ENCODE peak calls at places on chromosomes 16 and 17, in five cellular contexts. O is mesendoderm, T is H9, K is H1, R is IMR-90. B is an unnamed sample.

GRCh38 chr17:31722251-31723056 is 136.6 kb downstream of the COPRS start:
- DNase-seq in K (no peak), T (no peak), O (no peak), R (peak; percentile 70), B (no peak)

GRCh38 chr16:50323335-50324011 is 45.3 kb downstream of the BRD7 start:
- DNase-seq in R (peak; percentile 56), O (peak; percentile 21), T (no peak), K (no peak), B (peak; percentile 38)

GRCh38 chr17:49214665-49215360 is 4.3 kb downstream of the ABI3 start:
- DNase-seq in R (no peak), K (no peak), T (no peak), O (no peak), B (no peak)

GRCh38 chr16:83002351-83003334 is 375.9 kb downstream of the CDH13 start:
- DNase-seq in R (peak; percentile 54), O (peak; percentile 7), K (no peak), T (no peak), B (no peak)

GRCh38 chr17:21373034-21373433 is 3.1 kb upstream of the KCNJ12 start:
- DNase-seq in K (no peak), R (no peak), T (no peak), O (no peak), B (no peak)

GRCh38 chr17:64060331-64060730 is 39.9 kb upstream of the ICAM2 start:
- DNase-seq in R (no peak), K (no peak), O (peak; percentile 23), T (no peak), B (no peak)

GRCh38 chr17:44543213-44543904 is 13.9 kb upstream of the FZD2 start:
- DNase-seq in O (peak; percentile 99), T (peak; percentile 95), K (peak; percentile 87), R (peak; percentile 96), B (peak; percentile 97)

GRCh38 chr17:76262732-76263344 is 2.3 kb upstream of the UBALD2 start:
- DNase-seq in R (no peak), T (no peak), O (no peak), K (no peak), B (peak; percentile 98)

GRCh38 chr17:41421116-41421515 is 3.3 kb downstream of the KRT37 start:
- DNase-seq in K (no peak), O (no peak), R (peak; percentile 77), T (no peak), B (peak; percentile 83)

GRCh38 chr16:50765246-50765645 is 23.4 kb downstream of the CYLD start:
- DNase-seq in K (no peak), T (no peak), O (no peak), R (no peak), B (no peak)

GRCh38 chr16:31072540-31073072 is 1.4 kb downstream of the ZNF668 start:
- DNase-seq in O (peak; percentile 65), R (peak; percentile 69), T (no peak), K (no peak), B (no peak)

GRCh38 chr16:85078952-85079351 is 33.3 kb downstream of the CIBAR2 start:
- DNase-seq in K (no peak), T (no peak), O (no peak), R (no peak), B (no peak)

GRCh38 chr16:88439706-88440105 is 13.4 kb upstream of the ZFPM1 start:
- DNase-seq in T (no peak), O (no peak), R (no peak), K (no peak), B (no peak)

GRCh38 chr17:29103341-29103740 is 60.4 kb downstream of the PIPOX start:
- DNase-seq in O (no peak), T (no peak), R (no peak), K (no peak), B (peak; percentile 30)

GRCh38 chr16:8798174-8798527 is 512 bp downstream of the PMM2 start:
- DNase-seq in R (peak; percentile 36), K (no peak), O (peak; percentile 54), T (no peak), B (peak; percentile 51)

GRCh38 chr17:72120878-72121163 is at the start of gene SOX9:
- DNase-seq in O (peak; percentile 98), R (peak; percentile 96), T (peak; percentile 98), K (peak; percentile 77), B (no peak)

GRCh38 chr17:17694229-17695081 is 13.2 kb downstream of the RAI1 start:
- DNase-seq in T (peak; percentile 78), R (peak; percentile 55), K (no peak), O (peak; percentile 75), B (peak; percentile 64)

GRCh38 chr16:30660424-30661251 is 2.4 kb downstream of the FBRS start:
- DNase-seq in K (no peak), O (no peak), R (peak; percentile 58), T (no peak), B (no peak)

GRCh38 chr16:67445913-67446907 is 15.3 kb downstream of the HSD11B2 start:
- DNase-seq in O (no peak), T (no peak), K (no peak), R (no peak), B (no peak)

GRCh38 chr17:57880086-57880456 is 30.2 kb upstream of the MRPS23 start:
- DNase-seq in T (no peak), O (no peak), R (no peak), K (no peak), B (peak; percentile 37)

GRCh38 chr17:62692159-62692651 is 64.7 kb downstream of the MRC2 start:
- DNase-seq in K (no peak), T (peak; percentile 36), R (no peak), O (no peak), B (no peak)

GRCh38 chr17:37483311-37484039 is 6.2 kb upstream of the DUSP14 start:
- DNase-seq in K (no peak), R (peak; percentile 98), T (no peak), O (peak; percentile 65), B (no peak)

GRCh38 chr17:80633197-80633596 is 88.6 kb downstream of the RPTOR start:
- DNase-seq in K (no peak), T (no peak), R (no peak), O (no peak), B (no peak)

GRCh38 chr17:58284613-58285421 is 4.1 kb upstream of the MPO start:
- DNase-seq in K (peak; percentile 23), O (peak; percentile 90), T (peak; percentile 83), R (no peak), B (no peak)

GRCh38 chr17:69997332-69997731 is 77.7 kb upstream of the KCNJ16 start:
- DNase-seq in R (peak; percentile 73), T (no peak), K (no peak), O (no peak), B (peak; percentile 85)

GRCh38 chr16:1422076-1422475 is 1.5 kb upstream of the UQCC4 start:
- DNase-seq in T (no peak), R (no peak), O (no peak), K (no peak), B (peak; percentile 54)
- H4K8ac ChIP-seq in T (no peak overlapping the region), R (peak overlapping the region; percentile 65), O (no peak overlapping the region), K (no peak overlapping the region), B (no peak overlapping the region)

GRCh38 chr16:19698480-19699465 is 19.3 kb downstream of the KNOP1 start:
- DNase-seq in K (no peak), R (peak; percentile 20), T (no peak), O (no peak), B (no peak)
- H4K8ac ChIP-seq in K (no peak overlapping the region), R (no peak overlapping the region), T (no peak overlapping the region), O (no peak overlapping the region), B (no peak overlapping the region)

GRCh38 chr16:1314399-1315068 is 5.1 kb downstream of the UBE2I start:
- DNase-seq in O (no peak), K (no peak), T (no peak), R (no peak), B (no peak)
- H4K8ac ChIP-seq in O (no peak overlapping the region), K (no peak overlapping the region), T (no peak overlapping the region), R (no peak overlapping the region), B (no peak overlapping the region)

DNA sequence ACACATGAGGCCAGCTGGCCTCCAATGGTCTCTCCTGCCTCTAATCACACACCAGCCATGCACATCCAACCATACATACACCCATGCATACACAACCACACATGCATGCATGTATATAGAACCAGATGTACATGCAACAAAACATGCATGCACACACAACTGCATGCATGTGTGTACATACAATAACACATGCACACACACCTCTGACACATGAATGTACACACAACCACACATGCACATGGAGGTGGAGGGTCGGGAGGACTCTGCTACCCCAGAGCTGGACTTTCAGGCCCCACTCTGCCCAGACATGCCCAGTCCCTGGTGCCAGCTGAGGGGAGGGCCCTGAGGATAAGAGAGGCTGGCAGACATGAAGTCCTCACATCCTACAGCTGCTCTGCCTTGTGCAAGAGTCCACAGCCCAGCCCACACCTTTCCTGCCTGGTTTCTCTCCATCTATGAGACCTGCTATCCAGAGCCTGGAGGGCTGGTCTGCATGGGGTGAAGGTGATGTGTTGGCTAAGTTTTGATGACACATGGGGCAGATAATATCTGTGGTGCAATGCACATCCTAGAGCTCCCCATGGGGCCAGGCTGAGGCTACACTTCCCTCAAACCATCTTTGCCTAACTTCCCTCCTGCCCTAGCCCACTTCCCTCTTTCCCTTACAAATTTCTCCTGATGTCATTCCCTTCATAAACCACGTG is 50.9 kb upstream of the SDK2 start:
- DNase-seq in T (peak; percentile 20), O (no peak), K (no peak), R (no peak), B (no peak)
- H4K8ac ChIP-seq in T (no peak overlapping the region), O (no peak overlapping the region), K (no peak overlapping the region), R (no peak overlapping the region), B (no peak overlapping the region)

DNA sequence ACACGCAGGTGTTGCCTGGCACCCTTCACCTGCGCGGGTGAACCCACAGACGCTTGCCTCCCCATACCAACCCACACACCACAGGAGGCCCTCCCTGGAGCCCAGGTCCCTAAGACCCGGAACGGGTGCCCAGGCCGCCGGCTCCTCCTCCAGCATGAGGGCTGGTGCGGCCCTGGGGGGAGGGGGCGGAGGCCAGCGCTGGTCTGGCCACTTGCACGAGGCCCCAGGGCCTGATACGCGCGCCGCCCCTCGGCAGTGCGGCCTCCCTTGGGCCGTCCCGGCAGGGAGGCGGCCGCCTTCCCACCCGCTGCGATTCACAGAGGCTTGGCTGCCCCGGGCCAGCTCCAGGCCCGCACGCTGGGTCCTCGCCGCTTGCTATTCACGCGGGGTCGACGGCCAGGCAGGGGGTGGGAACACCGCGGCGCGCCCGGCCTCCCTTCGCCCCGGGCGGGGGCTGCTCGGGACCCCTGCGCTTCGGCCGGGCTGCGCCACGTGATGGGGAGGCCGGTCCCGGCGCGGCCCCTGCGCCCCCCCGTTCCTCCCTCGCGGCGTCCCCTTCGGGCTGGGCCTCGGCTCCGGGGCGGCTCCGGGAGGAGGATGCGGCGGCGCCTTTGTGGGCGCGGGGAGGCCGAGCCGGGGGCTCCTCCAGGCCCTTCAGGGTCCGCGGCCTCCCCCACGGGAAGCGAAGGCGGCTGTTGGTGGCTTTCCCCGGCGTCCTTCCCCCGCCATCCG is 683 bp downstream of the FASN start:
- DNase-seq in R (peak; percentile 64), T (no peak), O (no peak), K (no peak), B (peak; percentile 78)
- H4K8ac ChIP-seq in R (peak overlapping the region; percentile 56), T (no peak overlapping the region), O (peak overlapping the region; percentile 29), K (peak overlapping the region; percentile 85), B (peak overlapping the region; percentile 76)

GRCh38 chr16:524274-525011 is 3.1 kb upstream of the CAPN15 start:
- DNase-seq in K (no peak), R (no peak), O (no peak), T (no peak), B (no peak)

GRCh38 chr16:521381-522210 is 5.9 kb upstream of the CAPN15 start:
- DNase-seq in O (peak; percentile 53), R (no peak), K (no peak), T (peak; percentile 86), B (no peak)

GRCh38 chr16:520847-521246 is 6.7 kb upstream of the CAPN15 start:
- DNase-seq in T (no peak), O (no peak), R (no peak), K (no peak), B (no peak)

GRCh38 chr16:523097-523741 is 4.3 kb upstream of the CAPN15 start:
- DNase-seq in O (no peak), R (no peak), K (no peak), T (no peak), B (no peak)

GRCh38 chr16:522320-523096 is 5.0 kb upstream of the CAPN15 start:
- DNase-seq in K (no peak), T (no peak), O (no peak), R (no peak), B (no peak)
- H4K8ac ChIP-seq in K (no peak overlapping the region), T (no peak overlapping the region), O (no peak overlapping the region), R (no peak overlapping the region), B (no peak overlapping the region)